ENCODE peak calls at places on chromosomes 3 and 15, in seven cellular contexts. E is stomach, O is RWPE1, S is NB4, N is esophagus muscularis mucosa, P is glutamatergic neuron, H is natural killer cell. J is an unnamed sample.

GRCh38 chr3:126468028-126468891 is 7.4 kb downstream of the ZXDC start:
- DNase-seq in P (no peak), N (no peak), S (peak), E (no peak), O (no peak), H (no peak), J (no peak)

GRCh38 chr3:101676765-101677435 is at the start of gene ZBTB11:
- DNase-seq in P (peak), E (peak), S (peak), N (peak), H (peak), O (peak), J (peak)

GRCh38 chr3:114709102-114709501 is 415.3 kb downstream of the TIGIT start:
- DNase-seq in E (no peak), O (peak), P (no peak), S (peak), N (no peak), H (no peak), J (no peak)

GRCh38 chr3:57026918-57027317 is 33.5 kb upstream of the SPATA12 start:
- DNase-seq in E (no peak), S (peak), P (no peak), N (no peak), O (no peak), H (no peak), J (no peak)

GRCh38 chr15:31062965-31063355 is 38.6 kb downstream of the TRPM1 start:
- DNase-seq in O (no peak), P (no peak), H (no peak), S (no peak), N (no peak), E (no peak), J (no peak)

GRCh38 chr3:177337548-177338331 is 140.5 kb upstream of the TBL1XR1 start:
- DNase-seq in E (no peak), H (peak), O (peak), P (no peak), S (peak), N (no peak), J (no peak)

GRCh38 chr3:79161941-79162340 is 605.9 kb downstream of the ROBO1 start:
- DNase-seq in E (no peak), O (no peak), P (no peak), H (no peak), N (no peak), S (no peak), J (no peak)

GRCh38 chr3:185815391-185816282 is 9.2 kb downstream of the IGF2BP2 start:
- DNase-seq in O (no peak), E (no peak), P (no peak), H (no peak), N (no peak), S (no peak), J (no peak)

GRCh38 chr15:89498574-89498906 is 2.2 kb upstream of the RHCG start:
- DNase-seq in O (no peak), S (no peak), H (no peak), E (no peak), P (no peak), N (no peak), J (no peak)

GRCh38 chr3:54168451-54168850 is 46.1 kb downstream of the CACNA2D3 start:
- DNase-seq in H (no peak), P (no peak), N (no peak), O (no peak), S (no peak), E (no peak), J (no peak)

GRCh38 chr3:31392568-31392967 is 140.2 kb upstream of the STT3B start:
- DNase-seq in N (no peak), H (no peak), S (no peak), O (no peak), E (no peak), P (no peak), J (no peak)

GRCh38 chr15:51030649-51031316 is 63.9 kb downstream of the TNFAIP8L3 start:
- DNase-seq in S (no peak), E (peak), P (no peak), H (no peak), O (no peak), N (no peak), J (no peak)

GRCh38 chr3:72379500-72380187 is 468.6 kb downstream of the SHQ1 start:
- DNase-seq in E (no peak), S (peak), N (no peak), H (no peak), P (no peak), O (no peak), J (no peak)

GRCh38 chr3:13241621-13242363 is 168.6 kb upstream of the IQSEC1 start:
- DNase-seq in O (no peak), H (no peak), P (no peak), N (no peak), E (no peak), S (no peak), J (no peak)

GRCh38 chr3:97821413-97821809 is 400 bp upstream of the CRYBG3 start:
- DNase-seq in N (no peak), P (peak), O (peak), S (no peak), E (peak), H (peak), J (peak)

GRCh38 chr3:47227678-47228077 is 54.9 kb downstream of the KIF9 start:
- DNase-seq in P (no peak), N (no peak), O (no peak), H (no peak), S (peak), E (no peak), J (no peak)

GRCh38 chr3:46130631-46131310 is 77.3 kb downstream of the CCR1 start:
- DNase-seq in E (no peak), P (no peak), H (no peak), O (no peak), N (no peak), S (peak), J (no peak)

GRCh38 chr15:88512606-88513005 is 33.9 kb downstream of the DET1 start:
- DNase-seq in P (no peak), S (no peak), H (no peak), N (peak), O (no peak), E (no peak), J (no peak)

GRCh38 chr3:139122221-139122581 is 77.5 kb upstream of the PRR23C start:
- DNase-seq in N (no peak), H (no peak), E (no peak), S (peak), O (no peak), P (no peak), J (no peak)

GRCh38 chr3:49257187-49257586 is 19.8 kb downstream of the C3orf62 start:
- DNase-seq in P (no peak), H (no peak), E (no peak), O (no peak), N (no peak), S (no peak), J (no peak)

GRCh38 chr3:71069797-71070196 is 513.7 kb downstream of the FOXP1 start:
- DNase-seq in N (peak), P (peak), E (peak), S (peak), O (peak), H (peak), J (no peak)

GRCh38 chr3:144164352-144164751 is 192.7 kb downstream of the DIPK2A start:
- DNase-seq in N (no peak), P (no peak), E (no peak), S (no peak), H (no peak), O (no peak), J (no peak)

GRCh38 chr3:5122741-5123706 is 932 bp downstream of the ARL8B start:
- DNase-seq in E (peak), O (peak), N (no peak), P (peak), H (no peak), S (peak), J (no peak)

GRCh38 chr15:48683991-48684765 is 38.7 kb upstream of the FBN1 start:
- DNase-seq in S (no peak), O (no peak), E (no peak), H (no peak), P (no peak), N (no peak), J (no peak)

GRCh38 chr15:68668926-68669600 is 90.3 kb downstream of the CORO2B start:
- DNase-seq in N (no peak), E (no peak), O (no peak), H (no peak), S (no peak), P (no peak), J (no peak)

GRCh38 chr3:178159691-178160090 is 376.5 kb upstream of the KCNMB2 start:
- DNase-seq in E (no peak), P (no peak), H (no peak), O (no peak), N (no peak), S (no peak), J (no peak)

GRCh38 chr3:72888546-72889309 is 882 bp downstream of the GXYLT2 start:
- DNase-seq in H (no peak), P (no peak), S (no peak), N (no peak), E (no peak), O (no peak), J (no peak)

GRCh38 chr15:85706779-85707518 is 87.8 kb downstream of the KLHL25 start:
- DNase-seq in E (no peak), O (no peak), P (no peak), H (peak), N (no peak), S (peak), J (no peak)

GRCh38 chr3:140206196-140207040 is 271.4 kb downstream of the CLSTN2 start:
- DNase-seq in S (peak), N (peak), P (no peak), E (no peak), O (peak), H (no peak), J (peak)

GRCh38 chr3:157027861-157028745 is 131.8 kb downstream of the CCNL1 start:
- DNase-seq in P (no peak), E (no peak), N (no peak), O (no peak), S (no peak), H (no peak), J (no peak)

GRCh38 chr3:142278451-142278850 is 53.1 kb upstream of the GK5 start:
- DNase-seq in N (no peak), E (no peak), P (no peak), H (no peak), S (no peak), O (no peak), J (no peak)

GRCh38 chr3:9123849-9124248 is 125.6 kb downstream of the SRGAP3 start:
- DNase-seq in H (no peak), P (no peak), O (no peak), S (no peak), N (no peak), E (no peak), J (no peak)

GRCh38 chr3:152244156-152244888 is 24.4 kb upstream of the MBNL1 start:
- DNase-seq in H (no peak), E (no peak), N (no peak), S (peak), O (no peak), P (no peak), J (no peak)

GRCh38 chr15:65867244-65867643 is 2.0 kb upstream of the RAB11A start:
- DNase-seq in N (no peak), P (no peak), E (no peak), H (no peak), O (no peak), S (no peak), J (no peak)

DNA sequence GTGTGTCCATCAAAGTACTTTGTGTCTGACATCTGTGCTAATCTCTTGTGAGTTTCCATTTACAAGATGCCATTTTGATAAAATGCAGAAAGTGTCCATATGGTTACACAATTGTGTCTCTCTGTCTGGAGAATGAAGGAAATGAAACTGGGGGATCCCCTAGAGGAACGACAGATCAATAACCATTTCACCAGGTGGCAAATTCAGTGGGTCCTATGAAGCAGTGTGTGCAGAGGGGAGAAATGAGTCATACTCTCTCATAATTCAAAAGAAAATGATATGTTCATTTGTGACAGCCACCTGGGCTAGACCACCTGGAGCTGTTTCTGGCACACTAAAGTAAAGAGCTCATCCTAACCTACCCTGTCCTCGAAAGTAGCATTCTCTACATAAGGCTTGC is 10.1 kb upstream of the CD47 start:
- DNase-seq in O (no peak), E (no peak), P (no peak), N (no peak), S (peak), H (no peak), J (no peak)
- TF ChIP-seq CTCF in O (no peak), E (no peak), P (no peak), N (no peak), S (no peak), H (no peak), J (no peak)

DNA sequence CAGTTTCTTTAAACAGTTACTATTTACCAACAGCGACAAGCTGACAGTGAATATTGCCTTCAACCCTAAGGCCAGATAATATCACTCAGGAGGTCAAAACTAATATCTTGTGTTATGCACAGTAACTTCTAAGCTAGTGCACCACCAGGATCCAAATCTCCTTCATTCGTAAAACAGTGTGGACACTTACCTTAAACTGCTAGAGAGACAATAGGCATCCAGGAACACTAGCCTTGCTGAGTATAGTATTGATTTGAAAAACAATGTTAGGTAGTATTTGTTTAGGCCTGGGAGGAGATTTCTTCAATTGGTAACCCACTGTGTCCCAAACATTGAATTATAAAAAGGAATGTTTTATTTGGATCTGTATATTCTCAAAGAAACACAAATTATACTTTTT is 707.9 kb upstream of the UBE2E2 start:
- DNase-seq in P (no peak), H (no peak), S (no peak), E (no peak), O (no peak), N (no peak), J (no peak)
- TF ChIP-seq CTCF in P (no peak), H (no peak), S (no peak), E (no peak), O (no peak), N (no peak), J (no peak)

DNA sequence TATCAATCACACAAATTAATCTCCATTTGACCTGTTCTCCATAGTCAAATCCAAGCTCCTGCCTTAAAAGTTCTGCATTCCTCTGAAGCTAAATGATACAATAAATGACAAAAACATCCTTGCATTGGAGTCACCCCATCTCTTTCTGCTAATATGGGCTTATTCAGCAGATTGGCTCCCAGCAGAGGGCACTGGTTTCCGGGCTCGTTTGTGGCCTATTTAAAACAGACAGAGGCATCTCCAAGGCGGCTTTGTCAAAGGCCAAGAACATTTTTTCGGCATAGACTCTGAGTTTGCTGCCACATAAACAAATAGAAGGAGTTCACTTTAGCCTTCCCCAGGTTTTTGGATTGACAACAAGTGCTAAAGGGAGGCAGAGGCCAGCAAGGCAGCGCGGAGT is 204.4 kb upstream of the RASGRP1 start:
- DNase-seq in N (no peak), E (no peak), P (peak), S (no peak), O (no peak), H (no peak), J (no peak)
- TF ChIP-seq CTCF in N (peak), E (no peak), P (no peak), S (peak), O (no peak), H (no peak), J (peak)

GRCh38 chr3:161371441-161372320 is at the start of gene SPTSSB:
- DNase-seq in P (peak), N (no peak), S (peak), O (peak), E (peak), H (peak), J (peak)
- TF ChIP-seq CTCF in P (no peak), N (no peak), S (no peak), O (no peak), E (no peak), H (no peak), J (peak)

J was measured in progenitor cell of endocrine pancreas.